ENCODE peak calls at places on chromosomes 12 and 14, in five cellular contexts. L is effector memory CD4-positive, alpha-beta T cell; V is naive thymus-derived CD4-positive, alpha-beta T cell; G is Panc1; H is adipocyte. Y is an unnamed sample.

GRCh38 chr12:79983969-79984629 is 49.2 kb upstream of the PPP1R12A start:
- DNase-seq in L (no peak), V (no peak), G (no peak), H (peak; percentile 47), Y (no peak)

GRCh38 chr12:52156757-52157565 is 34.9 kb downstream of the KRT80 start:
- DNase-seq in L (peak; percentile 67), V (peak; percentile 67), G (no peak), H (peak; percentile 87), Y (peak; percentile 53)

GRCh38 chr14:75614179-75614578 is 35.8 kb downstream of the FLVCR2 start:
- DNase-seq in L (no peak), V (no peak), G (no peak), H (no peak), Y (no peak)

GRCh38 chr12:104733717-104734175 is 224.3 kb downstream of the SLC41A2 start:
- DNase-seq in L (no peak), V (no peak), G (no peak), H (no peak), Y (no peak)

GRCh38 chr12:114750905-114751304 is 66.9 kb upstream of the TBX3 start:
- DNase-seq in L (no peak), V (no peak), G (no peak), H (no peak), Y (no peak)

GRCh38 chr12:8593246-8593645 is 19.4 kb downstream of the AICDA start:
- DNase-seq in L (no peak), V (no peak), G (no peak), H (no peak), Y (no peak)

GRCh38 chr12:3097836-3098235 is 20.7 kb downstream of the TSPAN9 start:
- DNase-seq in L (no peak), V (no peak), G (no peak), H (no peak), Y (no peak)

GRCh38 chr12:71223139-71223538 is 65.3 kb upstream of the TSPAN8 start:
- DNase-seq in L (no peak), V (no peak), G (no peak), H (no peak), Y (no peak)

GRCh38 chr12:100671396-100672074 is 98.1 kb downstream of the GAS2L3 start:
- DNase-seq in L (no peak), V (no peak), G (no peak), H (no peak), Y (no peak)

GRCh38 chr14:85313801-85314207 is 216.1 kb upstream of the FLRT2 start:
- DNase-seq in L (no peak), V (no peak), G (no peak), H (peak; percentile 79), Y (no peak)

GRCh38 chr14:68409355-68409754 is 383.5 kb downstream of the ZFP36L1 start:
- DNase-seq in L (no peak), V (no peak), G (no peak), H (peak; percentile 36), Y (no peak)

GRCh38 chr12:111224196-111225066 is 144.5 kb downstream of the PHETA1 start:
- DNase-seq in L (no peak), V (no peak), G (no peak), H (no peak), Y (no peak)

GRCh38 chr14:71720978-71721624 is 211.1 kb upstream of the RGS6 start:
- DNase-seq in L (no peak), V (no peak), G (peak; percentile 8), H (peak; percentile 70), Y (no peak)

GRCh38 chr12:30437044-30437443 is 258.6 kb downstream of the IPO8 start:
- DNase-seq in L (no peak), V (no peak), G (no peak), H (no peak), Y (no peak)

GRCh38 chr12:113098428-113099028 is 37.0 kb downstream of the RASAL1 start:
- DNase-seq in L (peak; percentile 47), V (peak; percentile 61), G (peak; percentile 83), H (peak; percentile 78), Y (peak; percentile 66)

GRCh38 chr12:26088999-26089398 is 35.8 kb downstream of the BHLHE41 start:
- DNase-seq in L (no peak), V (no peak), G (no peak), H (no peak), Y (no peak)

GRCh38 chr12:45890276-45890675 is 100.1 kb downstream of the SCAF11 start:
- DNase-seq in L (no peak), V (no peak), G (no peak), H (no peak), Y (no peak)

GRCh38 chr14:38824691-38825090 is 278.3 kb downstream of the SEC23A start:
- DNase-seq in L (no peak), V (no peak), G (no peak), H (no peak), Y (no peak)

GRCh38 chr14:64196668-64197411 is 97.3 kb downstream of the ESR2 start:
- DNase-seq in L (no peak), V (no peak), G (no peak), H (peak; percentile 41), Y (no peak)

GRCh38 chr12:55725556-55725955 is 3.3 kb downstream of the CD63 start:
- DNase-seq in L (no peak), V (no peak), G (no peak), H (no peak), Y (no peak)

GRCh38 chr14:71693373-71693772 is 238.9 kb upstream of the RGS6 start:
- DNase-seq in L (no peak), V (peak; percentile 24), G (no peak), H (peak; percentile 79), Y (no peak)

GRCh38 chr12:991350-992278 is 591 bp downstream of the ERC1 start:
- DNase-seq in L (no peak), V (peak; percentile 16), G (no peak), H (no peak), Y (peak; percentile 29)

DNA sequence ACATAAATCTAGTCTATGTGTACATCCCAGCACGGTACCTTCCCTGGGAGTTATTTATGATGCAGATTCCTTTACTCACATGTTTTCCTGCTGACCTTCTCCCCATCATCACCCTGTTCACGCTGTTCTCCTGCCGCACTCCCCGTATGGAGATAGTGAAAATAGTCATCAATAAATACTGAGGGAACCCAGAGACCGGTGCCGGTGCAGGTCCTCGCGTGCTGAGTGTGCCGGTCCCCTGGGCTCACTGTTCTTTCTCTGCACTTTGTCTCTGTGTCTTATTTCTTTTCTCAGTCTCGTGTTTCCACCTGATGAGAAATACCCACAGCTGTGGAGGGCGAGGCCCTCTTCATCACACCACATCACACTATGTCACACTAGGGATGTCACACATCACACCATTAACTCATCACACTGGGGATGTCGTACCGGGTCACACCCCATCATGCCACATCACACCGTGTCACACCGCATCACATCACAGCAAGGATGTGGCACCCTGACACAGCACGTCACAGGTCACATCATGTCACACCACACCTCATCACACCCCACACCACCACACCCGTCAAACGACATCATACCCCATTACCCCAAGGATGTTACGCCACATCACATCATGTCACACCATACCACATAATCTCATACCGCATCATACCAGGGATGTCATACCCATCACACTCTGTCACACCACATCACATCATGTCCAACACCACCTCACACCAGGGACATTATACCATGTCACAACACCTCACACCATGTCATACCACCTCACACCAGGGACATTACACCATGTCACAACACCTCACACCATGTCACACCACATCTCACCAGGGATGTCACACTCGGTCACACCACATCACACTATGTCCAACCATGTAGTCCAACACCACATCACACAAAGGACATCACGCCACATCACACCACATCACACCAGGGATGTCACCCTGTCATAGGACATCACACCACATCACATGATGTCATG is 207.0 kb downstream of the TMEM121 start:
- DNase-seq in L (no peak), V (no peak), G (no peak), H (no peak), Y (no peak)
- H3K4me1 ChIP-seq in L (no peaks in the 10 kb centered on the region), V (no peaks in the 10 kb centered on the region), G (no peaks in the 10 kb centered on the region), H (no peaks in the 10 kb centered on the region), Y (no peaks in the 10 kb centered on the region)

DNA sequence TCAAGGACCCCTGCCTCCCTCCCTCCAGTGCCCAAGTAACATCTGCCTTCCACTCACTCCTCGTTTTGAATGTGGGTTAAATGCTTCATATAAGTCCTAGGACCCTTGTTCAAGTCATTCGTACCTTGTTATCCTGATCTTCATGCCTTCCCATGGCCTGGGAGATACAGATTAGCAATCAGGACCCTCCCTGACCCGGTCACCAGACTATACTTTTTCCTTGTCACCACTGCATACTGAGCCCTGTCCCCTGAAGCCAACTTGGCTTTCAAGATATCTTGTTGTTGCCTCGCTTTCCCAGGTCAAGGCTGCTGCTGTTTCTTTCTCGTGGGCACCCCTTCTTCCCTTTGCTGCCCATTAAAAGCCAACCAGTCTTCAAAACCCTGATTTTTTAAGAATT is 208.5 kb downstream of the ANO2 start:
- DNase-seq in L (no peak), V (no peak), G (no peak), H (no peak), Y (no peak)
- H3K4me1 ChIP-seq in L (no peaks in the 10 kb centered on the region), V (no peaks in the 10 kb centered on the region), G (no peaks in the 10 kb centered on the region), H (no peaks in the 10 kb centered on the region), Y (no peaks in the 10 kb centered on the region)

GRCh38 chr14:30375280-30375892 is 183.6 kb upstream of the G2E3 start:
- DNase-seq in L (peak; percentile 8), V (peak; percentile 50), G (no peak), H (peak; percentile 69), Y (peak; percentile 20)
- H3K4me1 ChIP-seq in L (no peaks in the 10 kb centered on the region), V (no peaks in the 10 kb centered on the region), G (no peaks in the 10 kb centered on the region), H (no peaks in the 10 kb centered on the region), Y (no peaks in the 10 kb centered on the region)

GRCh38 chr14:22512106-22512814 is 76.8 kb downstream of the DAD1 start:
- DNase-seq in L (no peak), V (no peak), G (no peak), H (no peak), Y (no peak)
- H3K4me1 ChIP-seq in L (peaks cover 78% of the 10 kb centered on the region), V (peaks cover 77% of the 10 kb centered on the region), G (no peaks in the 10 kb centered on the region), H (peaks cover 47% of the 10 kb centered on the region), Y (peaks cover 92% of the 10 kb centered on the region)

DNA sequence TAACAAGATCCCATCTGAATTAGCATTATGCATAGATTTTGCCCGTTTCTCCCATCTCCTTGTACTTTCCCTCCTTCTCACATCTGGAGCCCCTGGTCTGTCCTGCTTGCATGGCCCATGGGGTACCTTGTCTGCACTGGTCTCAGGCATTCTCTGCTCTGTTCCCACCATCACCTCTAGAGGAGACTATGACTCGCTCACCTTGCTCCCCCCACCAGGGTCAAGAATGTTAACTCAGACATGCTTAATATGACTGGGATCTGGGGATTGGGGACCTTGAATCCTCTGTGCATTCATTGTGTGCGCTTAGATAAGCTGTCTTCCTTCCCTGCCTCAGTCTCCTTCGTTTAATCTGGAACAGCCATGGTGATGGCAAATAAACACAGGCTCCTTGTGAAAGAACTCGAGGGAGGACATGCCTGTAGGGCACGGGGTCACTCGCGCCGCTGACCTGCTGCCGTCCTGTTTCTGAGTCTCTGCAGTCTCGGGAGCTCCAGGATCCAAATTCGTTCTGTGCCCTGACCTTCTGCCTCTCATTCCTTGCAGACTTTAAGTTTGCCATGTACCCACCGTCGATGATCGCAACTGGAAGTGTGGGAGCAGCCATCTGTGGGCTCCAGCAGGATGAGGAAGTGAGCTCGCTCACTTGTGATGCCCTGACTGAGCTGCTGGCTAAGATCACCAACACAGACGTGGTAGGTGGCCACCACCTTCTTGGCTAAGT is 14.9 kb downstream of the CCND2 start:
- DNase-seq in L (no peak), V (no peak), G (no peak), H (no peak), Y (no peak)
- H3K4me1 ChIP-seq in L (peaks cover 50% of the 10 kb centered on the region), V (peaks cover 25% of the 10 kb centered on the region), G (no peaks in the 10 kb centered on the region), H (peaks cover 24% of the 10 kb centered on the region), Y (peaks cover 60% of the 10 kb centered on the region)

DNA sequence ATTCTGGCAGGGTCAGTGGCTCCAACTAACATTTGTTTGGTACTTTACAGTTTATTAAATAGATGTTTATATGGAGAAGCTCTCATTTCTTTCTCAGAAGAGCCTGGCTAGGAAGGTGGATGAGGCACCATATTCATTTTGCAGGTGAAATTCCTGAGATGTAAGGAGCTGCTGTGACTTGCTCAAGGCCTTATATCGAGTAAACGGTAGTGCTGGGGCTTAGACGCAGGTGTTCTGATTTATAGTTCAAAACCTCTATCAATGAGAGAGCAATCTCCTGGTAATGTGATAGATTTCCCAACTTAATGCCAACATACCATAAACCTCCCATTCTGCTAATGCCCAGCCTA is 42.3 kb downstream of the DAD1 start:
- DNase-seq in L (no peak), V (no peak), G (no peak), H (no peak), Y (no peak)
- H3K4me1 ChIP-seq in L (peaks cover 98% of the 10 kb centered on the region), V (peaks cover 98% of the 10 kb centered on the region), G (no peaks in the 10 kb centered on the region), H (peaks cover 12% of the 10 kb centered on the region), Y (peaks cover 97% of the 10 kb centered on the region)